ENCODE peak calls at places on chromosomes 4 and X, in eight cellular contexts. A, X, G, Q, Y, R, L and O are unnamed samples.

GRCh38 chr4:74934016-74934821 is 1.3 kb downstream of the PARM1 start:
- DNase-seq in A (peak; percentile 14), X (peak; percentile 45), G (peak; percentile 17), Q (peak; percentile 28), Y (peak; percentile 25), R (peak; percentile 33), L (no peak), O (no peak)

GRCh38 chrX:130878350-130879341 is 24.4 kb downstream of the ENOX2 start:
- DNase-seq in A (no peak), X (peak; percentile 15), G (peak; percentile 15), Q (no peak), Y (peak; percentile 50), R (no peak), L (no peak), O (no peak)

GRCh38 chr4:89586864-89587263 is 250.1 kb downstream of the SNCA start:
- DNase-seq in A (no peak), X (no peak), G (no peak), Q (no peak), Y (no peak), R (no peak), L (no peak), O (no peak)

GRCh38 chr4:98939892-98940298 is 11.0 kb upstream of the EIF4E start:
- DNase-seq in A (no peak), X (peak; percentile 30), G (no peak), Q (peak; percentile 1), Y (peak; percentile 20), R (peak; percentile 54), L (no peak), O (peak; percentile 39)

GRCh38 chr4:4289055-4289454 is 899 bp downstream of the LYAR start:
- DNase-seq in A (no peak), X (no peak), G (no peak), Q (no peak), Y (no peak), R (no peak), L (no peak), O (no peak)

GRCh38 chr4:180190382-180190781 is 2052.8 kb upstream of the TENM3 start:
- DNase-seq in A (no peak), X (no peak), G (no peak), Q (no peak), Y (no peak), R (no peak), L (no peak), O (no peak)

GRCh38 chr4:2436301-2436700 is 17.5 kb downstream of the CFAP99 start:
- DNase-seq in A (peak; percentile 42), X (peak; percentile 79), G (no peak), Q (peak; percentile 38), Y (no peak), R (no peak), L (no peak), O (peak; percentile 61)

GRCh38 chrX:150486011-150486410 is 82.4 kb upstream of the MTM1 start:
- DNase-seq in A (peak; percentile 40), X (peak; percentile 79), G (peak; percentile 28), Q (peak; percentile 54), Y (peak; percentile 64), R (peak; percentile 66), L (no peak), O (no peak)

GRCh38 chrX:150934453-150934852 is 36.0 kb upstream of the CD99L2 start:
- DNase-seq in A (no peak), X (no peak), G (no peak), Q (no peak), Y (no peak), R (no peak), L (no peak), O (no peak)

GRCh38 chr4:93897559-93897958 is 69.0 kb downstream of the ATOH1 start:
- DNase-seq in A (no peak), X (no peak), G (no peak), Q (no peak), Y (no peak), R (peak; percentile 18), L (no peak), O (no peak)

GRCh38 chr4:20272411-20272872 is 20.7 kb downstream of the SLIT2 start:
- DNase-seq in A (no peak), X (no peak), G (no peak), Q (no peak), Y (no peak), R (no peak), L (no peak), O (no peak)